ENCODE peak calls at places on chromosome 3, in nine cellular contexts. R is mesendoderm; N is upper lobe of right lung; I is transverse colon; W is Caco-2; V is neuronal stem cell; Y is bronchial epithelial cell; K is CD8-positive, alpha-beta memory T cell; X is left lung. M is an unnamed sample. For H3K36me3, the result is how much of the 10 kb centered on the place peaks cover.

GRCh38 chr3:99620976-99621375 is 17.4 kb upstream of the COL8A1 start:
- DNase-seq in R (no peak), N (no peak), I (no peak), W (no peak), V (no peak), Y (no peak), K (no peak), X (no peak), M (no peak)

GRCh38 chr3:48446425-48447193 is at the start of gene ATRIP:
- DNase-seq in R (peak), N (peak), I (peak), W (peak), V (peak), Y (peak), K (peak), X (peak), M (peak)

GRCh38 chr3:134426660-134427181 is 52.5 kb upstream of the AMOTL2 start:
- DNase-seq in R (no peak), N (no peak), I (no peak), W (no peak), V (no peak), Y (peak), K (no peak), X (no peak), M (no peak)

GRCh38 chr3:150556792-150557191 is 10.2 kb downstream of the EIF2A start:
- DNase-seq in R (no peak), N (no peak), I (no peak), W (no peak), V (no peak), Y (no peak), K (no peak), X (no peak), M (no peak)

GRCh38 chr3:26437678-26438077 is 184.9 kb upstream of the LRRC3B start:
- DNase-seq in R (peak), N (no peak), I (no peak), W (no peak), V (no peak), Y (peak), K (no peak), X (no peak), M (no peak)

GRCh38 chr3:37949866-37950265 is 40.7 kb upstream of the VILL start:
- DNase-seq in R (no peak), N (no peak), I (no peak), W (no peak), V (no peak), Y (no peak), K (no peak), X (peak), M (peak)

GRCh38 chr3:15339786-15340215 is 7.4 kb upstream of the SH3BP5 start:
- DNase-seq in R (no peak), N (no peak), I (no peak), W (no peak), V (no peak), Y (peak), K (no peak), X (no peak), M (no peak)

GRCh38 chr3:67526246-67526645 is 128.2 kb downstream of the SUCLG2 start:
- DNase-seq in R (no peak), N (no peak), I (no peak), W (no peak), V (no peak), Y (peak), K (no peak), X (no peak), M (no peak)

GRCh38 chr3:141489184-141489583 is 2.4 kb downstream of the RASA2 start:
- DNase-seq in R (peak), N (no peak), I (no peak), W (no peak), V (no peak), Y (no peak), K (no peak), X (no peak), M (no peak)

GRCh38 chr3:49378249-49378899 is 20.2 kb upstream of the GPX1 start:
- DNase-seq in R (peak), N (peak), I (peak), W (peak), V (no peak), Y (peak), K (no peak), X (peak), M (peak)

GRCh38 chr3:30401971-30402370 is 204.4 kb upstream of the TGFBR2 start:
- DNase-seq in R (no peak), N (no peak), I (no peak), W (no peak), V (no peak), Y (peak), K (no peak), X (no peak), M (no peak)

GRCh38 chr3:197224034-197224444 is 74.4 kb downstream of the DLG1 start:
- DNase-seq in R (peak), N (no peak), I (no peak), W (no peak), V (peak), Y (peak), K (no peak), X (no peak), M (no peak)

GRCh38 chr3:109702252-109702651 is 364.9 kb upstream of the DPPA4 start:
- DNase-seq in R (no peak), N (no peak), I (no peak), W (no peak), V (no peak), Y (peak), K (no peak), X (no peak), M (no peak)

GRCh38 chr3:52470920-52471319 is 15.5 kb downstream of the NISCH start:
- DNase-seq in R (no peak), N (peak), I (no peak), W (no peak), V (no peak), Y (no peak), K (no peak), X (no peak), M (no peak)

GRCh38 chr3:52469001-52469400 is 13.6 kb downstream of the NISCH start:
- DNase-seq in R (no peak), N (no peak), I (no peak), W (no peak), V (no peak), Y (no peak), K (no peak), X (no peak), M (no peak)

GRCh38 chr3:52471371-52472238 is 16.2 kb downstream of the NISCH start:
- DNase-seq in R (peak), N (peak), I (peak), W (no peak), V (no peak), Y (peak), K (no peak), X (peak), M (peak)

GRCh38 chr3:52472239-52472783 is 16.9 kb downstream of the NISCH start:
- DNase-seq in R (no peak), N (peak), I (no peak), W (no peak), V (no peak), Y (no peak), K (no peak), X (no peak), M (no peak)

DNA sequence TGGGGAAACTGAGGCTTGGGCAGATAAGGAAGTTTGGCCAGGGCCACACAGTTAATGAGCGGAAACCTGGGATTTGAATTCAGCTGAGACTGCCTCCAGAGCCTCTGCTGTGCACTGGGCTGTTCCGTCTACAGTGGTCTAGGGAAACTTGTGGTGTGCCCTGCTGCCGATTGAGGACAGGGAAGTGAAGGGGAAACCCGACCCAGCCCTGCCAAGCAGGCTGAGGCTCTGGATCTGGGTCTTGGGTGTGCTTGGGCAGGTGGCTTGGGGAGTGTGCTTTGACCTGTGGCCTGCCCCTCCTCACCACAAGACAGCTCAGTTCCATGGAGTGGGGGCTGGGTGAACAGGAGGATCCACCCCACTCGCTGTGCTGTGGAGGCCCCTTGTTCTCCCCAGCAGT is 17.6 kb downstream of the NISCH start:
- DNase-seq in R (no peak), N (no peak), I (no peak), W (no peak), V (no peak), Y (no peak), K (no peak), X (no peak), M (no peak)
- H3K36me3 ChIP-seq in R (under half), N (half or more), I (under half), W (under half), V (half or more), Y (under half), K (half or more), X (half or more), M (under half)

GRCh38 chr3:51937611-51938450 is 3.9 kb downstream of the RRP9 start:
- DNase-seq in R (no peak), N (peak), I (no peak), W (peak), V (no peak), Y (no peak), K (no peak), X (no peak), M (no peak)

GRCh38 chr3:51934139-51934850 is 7.4 kb downstream of the RRP9 start:
- DNase-seq in R (no peak), N (peak), I (no peak), W (no peak), V (no peak), Y (no peak), K (no peak), X (no peak), M (peak)

GRCh38 chr3:51937014-51937413 is 4.7 kb downstream of the RRP9 start:
- DNase-seq in R (no peak), N (peak), I (no peak), W (peak), V (no peak), Y (no peak), K (no peak), X (no peak), M (no peak)

GRCh38 chr3:51934991-51935885 is 6.5 kb downstream of the RRP9 start:
- DNase-seq in R (no peak), N (peak), I (no peak), W (no peak), V (no peak), Y (no peak), K (no peak), X (no peak), M (peak)

GRCh38 chr3:51935886-51936755 is 5.6 kb downstream of the RRP9 start:
- DNase-seq in R (no peak), N (peak), I (no peak), W (no peak), V (no peak), Y (no peak), K (no peak), X (no peak), M (peak)
- H3K36me3 ChIP-seq in R (under half), N (half or more), I (under half), W (under half), V (half or more), Y (under half), K (under half), X (half or more), M (under half)

GRCh38 chr3:9399746-9400145 is 2.3 kb downstream of the SETD5 start:
- DNase-seq in R (peak), N (peak), I (peak), W (peak), V (peak), Y (peak), K (no peak), X (peak), M (peak)
- H3K36me3 ChIP-seq in R (under half), N (under half), I (under half), W (under half), V (under half), Y (under half), K (under half), X (under half), M (under half)

DNA sequence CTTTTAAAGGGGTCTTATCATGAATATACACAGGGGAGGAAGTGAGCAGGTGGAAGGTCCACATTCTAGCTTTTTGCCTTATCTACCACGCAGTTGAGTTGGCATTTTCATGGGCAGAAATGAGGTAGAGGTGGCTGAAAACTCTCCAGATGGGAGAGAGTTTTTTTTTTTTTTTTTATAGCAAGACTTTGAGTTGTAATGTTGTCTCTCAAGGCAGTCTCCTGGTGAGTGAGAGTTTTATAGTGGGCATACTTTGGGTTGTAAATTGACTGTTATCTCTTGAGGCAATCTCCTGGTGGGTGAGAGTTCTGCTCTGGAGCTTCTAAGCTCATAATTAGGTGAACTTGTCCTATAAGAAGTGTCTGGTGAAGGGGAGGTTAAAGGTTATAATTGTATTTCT is 191.7 kb upstream of the NAALADL2 start:
- DNase-seq in R (peak), N (no peak), I (no peak), W (no peak), V (no peak), Y (no peak), K (no peak), X (no peak), M (no peak)
- H3K36me3 ChIP-seq in R (under half), N (under half), I (under half), W (under half), V (under half), Y (under half), K (under half), X (under half), M (under half)

DNA sequence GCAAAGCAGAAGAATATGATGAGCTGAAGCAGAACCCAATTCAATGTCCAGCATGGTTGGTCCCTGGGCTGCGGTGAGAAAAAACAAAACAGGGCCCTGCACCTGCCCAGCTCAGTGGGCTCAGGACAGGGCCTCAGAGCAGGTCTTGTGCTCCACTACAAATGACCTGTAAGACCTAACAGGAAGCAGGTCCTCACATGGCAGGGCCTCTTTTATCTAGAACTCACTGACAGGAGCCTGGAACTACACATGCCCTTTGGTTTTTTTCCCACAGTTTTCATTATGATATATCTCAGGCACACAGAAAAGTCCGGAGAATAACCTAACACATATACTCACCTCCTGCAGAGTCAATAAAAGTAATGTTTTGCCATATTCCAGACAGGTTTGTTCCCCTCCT is 38.4 kb downstream of the CCDC12 start:
- DNase-seq in R (no peak), N (peak), I (no peak), W (no peak), V (no peak), Y (no peak), K (no peak), X (no peak), M (no peak)
- H3K36me3 ChIP-seq in R (under half), N (under half), I (under half), W (under half), V (half or more), Y (under half), K (under half), X (under half), M (under half)

GRCh38 chr3:77491961-77492360 is 452.1 kb downstream of the ROBO2 start:
- DNase-seq in R (no peak), N (no peak), I (no peak), W (no peak), V (no peak), Y (no peak), K (no peak), X (no peak), M (no peak)

GRCh38 chr3:77489216-77489615 is 449.3 kb downstream of the ROBO2 start:
- DNase-seq in R (peak), N (no peak), I (no peak), W (no peak), V (no peak), Y (no peak), K (no peak), X (no peak), M (no peak)
- H3K36me3 ChIP-seq in R (under half), N (under half), I (under half), W (under half), V (under half), Y (under half), K (under half), X (under half), M (under half)

DNA sequence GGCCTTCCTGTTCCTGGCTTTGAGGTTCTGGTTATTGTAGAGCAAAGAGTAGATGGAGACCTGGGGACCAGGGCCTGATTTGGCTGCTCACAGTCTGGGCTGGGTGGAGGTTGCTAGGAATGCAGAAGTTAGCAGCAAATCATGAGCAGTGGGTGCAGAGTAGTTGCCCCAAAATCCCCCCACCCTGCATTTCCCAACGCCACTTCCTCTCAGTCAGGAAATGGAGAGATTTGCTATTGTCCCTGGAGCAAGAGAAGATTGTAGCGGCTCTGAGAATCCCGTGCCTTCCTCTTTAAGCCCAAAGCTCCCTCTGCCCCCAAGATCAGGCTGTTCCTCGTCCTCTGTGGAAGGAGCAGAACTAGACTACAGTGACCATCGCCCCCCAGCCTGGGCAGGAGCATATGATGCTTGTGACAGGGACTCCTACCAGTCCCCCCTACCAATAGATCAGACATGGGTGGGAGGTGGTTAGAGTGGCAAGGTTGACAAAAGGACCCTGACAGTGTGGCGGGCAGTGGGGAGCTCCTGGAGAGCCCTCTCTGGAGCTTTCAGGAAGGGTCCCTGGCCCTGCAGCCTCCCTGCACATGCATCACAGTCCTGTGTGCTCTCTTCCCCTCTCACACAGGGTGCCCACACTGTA is 47.3 kb upstream of the SEC22A start:
- DNase-seq in R (no peak), N (peak), I (no peak), W (no peak), V (no peak), Y (no peak), K (no peak), X (no peak), M (no peak)
- H3K36me3 ChIP-seq in R (under half), N (under half), I (under half), W (under half), V (half or more), Y (under half), K (under half), X (half or more), M (under half)

GRCh38 chr3:52609316-52609815 is 73.0 kb downstream of the UQCC5 start:
- DNase-seq in R (peak), N (no peak), I (no peak), W (no peak), V (no peak), Y (peak), K (no peak), X (no peak), M (no peak)

GRCh38 chr3:52620580-52620979 is 65.1 kb downstream of the PBRM1 start:
- DNase-seq in R (no peak), N (no peak), I (no peak), W (no peak), V (no peak), Y (no peak), K (no peak), X (no peak), M (no peak)

GRCh38 chr3:52614689-52615088 is 71.0 kb downstream of the PBRM1 start:
- DNase-seq in R (no peak), N (no peak), I (no peak), W (no peak), V (no peak), Y (no peak), K (no peak), X (no peak), M (no peak)

DNA sequence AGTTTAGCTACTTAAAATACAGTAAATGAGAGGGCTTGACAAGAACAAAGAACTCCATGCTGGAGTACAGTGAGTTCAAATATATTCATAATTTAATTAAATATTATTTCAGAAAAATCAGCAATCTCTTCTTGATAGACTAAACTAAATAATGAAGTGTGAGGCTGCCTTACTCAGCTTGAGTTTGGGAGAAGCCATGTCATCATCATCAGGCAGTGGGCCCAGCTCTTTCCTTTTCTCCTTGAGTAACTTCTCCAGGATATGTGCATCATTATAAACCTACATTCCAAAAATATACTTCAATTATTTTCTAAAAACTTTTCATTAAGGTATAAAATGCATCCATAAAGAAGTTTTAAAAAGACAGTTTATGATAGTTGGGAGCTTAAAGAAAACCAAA is 70.5 kb downstream of the PBRM1 start:
- DNase-seq in R (no peak), N (no peak), I (no peak), W (no peak), V (no peak), Y (no peak), K (no peak), X (no peak), M (no peak)
- H3K36me3 ChIP-seq in R (under half), N (half or more), I (under half), W (under half), V (half or more), Y (under half), K (under half), X (half or more), M (under half)

M was measured in testis.